ENCODE peak calls at places on chromosomes 4 and X, in seven cellular contexts. J is stimulated activated naive CD8-positive, alpha-beta T cell treated with anti-CD3 and anti-CD28 coated beads, Interleukin-15, amount 100 ng/mL, for 72 hours; U is psoas muscle; N is K562; M is SK-N-SH treated with all-trans-retinoic acid at 6 μM for 48 hours; P is T-helper 17 cell; W is activated T-cell treated with anti-CD3 and anti-CD28 coated beads, Interleukin-2, amount 50 U/mL, for 72 hours. Z is an unnamed sample.

GRCh38 chrX:134570509-134570846 is 87.8 kb downstream of the PLAC1 start:
- ATAC-seq in J (no peak), U (peak; percentile 83), N (no peak), M (peak; percentile 53), P (no peak), W (no peak), Z (no peak)

GRCh38 chr4:141645611-141646340 is 9.4 kb downstream of the IL15 start:
- ATAC-seq in J (no peak), U (no peak), N (no peak), M (peak; percentile 59), P (no peak), W (no peak), Z (no peak)

GRCh38 chr4:99949999-99950912 is at the start of gene H2AZ1:
- ATAC-seq in J (peak; percentile 72), U (peak; percentile 92), N (peak; percentile 78), M (peak; percentile 84), P (peak; percentile 77), W (peak; percentile 65), Z (peak; percentile 87)

GRCh38 chrX:10769696-10770619 is 149.6 kb upstream of the MID1 start:
- ATAC-seq in J (no peak), U (no peak), N (no peak), M (no peak), P (no peak), W (no peak), Z (no peak)

GRCh38 chrX:28391528-28391927 is 195.7 kb upstream of the IL1RAPL1 start:
- ATAC-seq in J (no peak), U (no peak), N (no peak), M (no peak), P (no peak), W (no peak), Z (no peak)

GRCh38 chr4:16573181-16573580 is 325.3 kb downstream of the LDB2 start:
- ATAC-seq in J (no peak), U (no peak), N (no peak), M (no peak), P (no peak), W (no peak), Z (no peak)

GRCh38 chr4:89876548-89876947 is 18.1 kb upstream of the MMRN1 start:
- ATAC-seq in J (peak; percentile 31), U (no peak), N (no peak), M (no peak), P (no peak), W (no peak), Z (no peak)

GRCh38 chr4:105243446-105243845 is 96.8 kb downstream of the TET2 start:
- ATAC-seq in J (no peak), U (no peak), N (no peak), M (no peak), P (no peak), W (no peak), Z (no peak)

GRCh38 chr4:52234539-52235174 is 183.6 kb downstream of the SPATA18 start:
- ATAC-seq in J (no peak), U (peak; percentile 58), N (peak; percentile 36), M (peak; percentile 76), P (no peak), W (no peak), Z (no peak)

Z was measured in stimulated activated memory B cell treated with anti-CD40 and anti-IgM and Interleukin-4, amounts not matched to agents 10 μg/mL and 1 μg/mL and 100 μg/mL, for 72 hours.